ENCODE peak calls at places on chromosomes 5 and 9, in nine cellular contexts. M is central memory CD4-positive, alpha-beta T cell; T is KBM-7; H is effector memory CD8-positive, alpha-beta T cell; B is activated T-helper 9 cell treated with anti-CD3 and anti-CD28 coated beads, Interleukin-2, amount 50 U/mL, for 16 hours; A is activated CD8-positive, alpha-beta memory T cell treated with anti-CD3 and anti-CD28 coated beads, Interleukin-2, amount 50 U/mL, for 48 hours; K is PC-9; X is ACHN; Q is astrocyte of the cerebellum. R is an unnamed sample.

GRCh38 chr5:43729846-43730478 is 127.0 kb downstream of the NNT start:
- DNase-seq in M (no peak), T (peak; percentile 19), H (no peak), B (no peak), A (no peak), K (no peak), X (peak; percentile 22), Q (no peak), R (no peak)

GRCh38 chr9:65411901-65412300 is 126.9 kb upstream of the FOXD4L5 start:
- DNase-seq in M (no peak), T (no peak), H (no peak), B (no peak), A (no peak), K (no peak), X (no peak), Q (no peak), R (no peak)

GRCh38 chr5:31463341-31463740 is 68.6 kb downstream of the DROSHA start:
- DNase-seq in M (no peak), T (no peak), H (no peak), B (no peak), A (no peak), K (no peak), X (no peak), Q (no peak), R (no peak)

GRCh38 chr9:3868466-3868865 is 342.7 kb upstream of the RFX3 start:
- DNase-seq in M (no peak), T (no peak), H (no peak), B (no peak), A (no peak), K (no peak), X (no peak), Q (no peak), R (no peak)

GRCh38 chr5:145937432-145938250 is 1.3 kb downstream of the SH3RF2 start:
- DNase-seq in M (no peak), T (no peak), H (no peak), B (no peak), A (peak; percentile 55), K (peak; percentile 54), X (peak; percentile 77), Q (peak; percentile 44), R (no peak)

GRCh38 chr5:179812997-179813607 is 6.4 kb upstream of the MGAT4B start:
- DNase-seq in M (no peak), T (no peak), H (no peak), B (no peak), A (no peak), K (no peak), X (no peak), Q (no peak), R (no peak)

GRCh38 chr5:83197326-83197725 is 120.0 kb downstream of the XRCC4 start:
- DNase-seq in M (no peak), T (no peak), H (no peak), B (no peak), A (no peak), K (no peak), X (no peak), Q (no peak), R (no peak)

GRCh38 chr5:139772927-139773690 is 22.5 kb upstream of the PSD2 start:
- DNase-seq in M (no peak), T (peak; percentile 29), H (no peak), B (no peak), A (no peak), K (no peak), X (no peak), Q (no peak), R (no peak)

GRCh38 chr9:123511326-123511974 is 155.5 kb downstream of the CRB2 start:
- DNase-seq in M (no peak), T (no peak), H (no peak), B (no peak), A (no peak), K (no peak), X (no peak), Q (no peak), R (no peak)

GRCh38 chr5:110969502-110969901 is 102.0 kb upstream of the TSLP start:
- DNase-seq in M (no peak), T (no peak), H (no peak), B (no peak), A (no peak), K (no peak), X (no peak), Q (no peak), R (no peak)

GRCh38 chr5:157516626-157517325 is 56.8 kb downstream of the NIPAL4 start:
- DNase-seq in M (no peak), T (no peak), H (no peak), B (no peak), A (no peak), K (peak; percentile 52), X (peak; percentile 36), Q (peak; percentile 80), R (no peak)

GRCh38 chr5:151483176-151483575 is 35.8 kb downstream of the SLC36A1 start:
- DNase-seq in M (no peak), T (peak; percentile 14), H (no peak), B (no peak), A (no peak), K (no peak), X (no peak), Q (no peak), R (no peak)

GRCh38 chr5:165232629-165233028 is 1727.2 kb downstream of the MAT2B start:
- DNase-seq in M (no peak), T (no peak), H (no peak), B (no peak), A (no peak), K (no peak), X (no peak), Q (no peak), R (no peak)

GRCh38 chr5:143279698-143280097 is 123.8 kb downstream of the NR3C1 start:
- DNase-seq in M (no peak), T (no peak), H (no peak), B (no peak), A (no peak), K (peak; percentile 11), X (no peak), Q (no peak), R (no peak)

GRCh38 chr5:134524826-134525686 is at the start of gene JADE2:
- DNase-seq in M (peak; percentile 87), T (peak; percentile 66), H (peak; percentile 84), B (peak; percentile 66), A (peak; percentile 87), K (peak; percentile 80), X (peak; percentile 77), Q (no peak), R (peak; percentile 77)

GRCh38 chr9:128917151-128917849 is 3.5 kb upstream of the PHYHD1 start:
- DNase-seq in M (no peak), T (no peak), H (no peak), B (no peak), A (no peak), K (no peak), X (no peak), Q (peak; percentile 68), R (no peak)

GRCh38 chr9:89025538-89025937 is 34.3 kb downstream of the S1PR3 start:
- DNase-seq in M (no peak), T (no peak), H (no peak), B (no peak), A (no peak), K (no peak), X (no peak), Q (no peak), R (no peak)